ENCODE peak calls at places on chromosomes 4 and X, in four cellular contexts. O is GM23338, D is uterus, Z is hepatocyte. V is an unnamed sample. For H3K4me1, the result is how much of the 10 kb centered on the place peaks cover.

GRCh38 chrX:40104649-40105015 is 6.9 kb upstream of the BCOR start:
- DNase-seq in Z (peak), D (peak), O (no peak), V (peak)

GRCh38 chr4:24210332-24210902 is 320.6 kb upstream of the PPARGC1A start:
- DNase-seq in O (no peak), D (peak), Z (no peak), V (no peak)

GRCh38 chr4:93829531-93830089 is 1.1 kb downstream of the ATOH1 start:
- DNase-seq in O (peak), D (no peak), Z (no peak), V (no peak)

GRCh38 chr4:38590017-38590416 is 74.0 kb upstream of the KLF3 start:
- DNase-seq in D (no peak), O (no peak), Z (no peak), V (no peak)

GRCh38 chr4:4685810-4686209 is 144.0 kb upstream of the STX18 start:
- DNase-seq in Z (no peak), O (no peak), D (no peak), V (no peak)

GRCh38 chr4:96652158-96652557 is 812.3 kb downstream of the PDHA2 start:
- DNase-seq in O (no peak), D (no peak), Z (no peak), V (no peak)

GRCh38 chr4:105415281-105415744 is 58.5 kb downstream of the PPA2 start:
- DNase-seq in O (no peak), Z (no peak), D (no peak), V (no peak)

GRCh38 chr4:172997851-172998250 is 170.8 kb upstream of the GALNT7 start:
- DNase-seq in D (no peak), Z (no peak), O (no peak), V (no peak)

GRCh38 chrX:38861489-38861888 is 60.2 kb downstream of the MID1IP1 start:
- DNase-seq in O (no peak), Z (no peak), D (no peak), V (no peak)

GRCh38 chrX:65451663-65452062 is 82.9 kb downstream of the LAS1L start:
- DNase-seq in O (peak), D (no peak), Z (peak), V (no peak)

GRCh38 chr4:122920473-122920872 is 1.9 kb downstream of the NUDT6 start:
- DNase-seq in Z (no peak), O (no peak), D (no peak), V (no peak)

GRCh38 chr4:86496094-86497060 is 97.7 kb upstream of the PTPN13 start:
- DNase-seq in D (peak), Z (peak), O (peak), V (no peak)

GRCh38 chr4:165799384-165799815 is 73.6 kb upstream of the TLL1 start:
- DNase-seq in Z (no peak), O (no peak), D (no peak), V (no peak)

GRCh38 chr4:147842573-147842972 is 110.7 kb downstream of the ARHGAP10 start:
- DNase-seq in D (no peak), Z (no peak), O (no peak), V (peak)

DNA sequence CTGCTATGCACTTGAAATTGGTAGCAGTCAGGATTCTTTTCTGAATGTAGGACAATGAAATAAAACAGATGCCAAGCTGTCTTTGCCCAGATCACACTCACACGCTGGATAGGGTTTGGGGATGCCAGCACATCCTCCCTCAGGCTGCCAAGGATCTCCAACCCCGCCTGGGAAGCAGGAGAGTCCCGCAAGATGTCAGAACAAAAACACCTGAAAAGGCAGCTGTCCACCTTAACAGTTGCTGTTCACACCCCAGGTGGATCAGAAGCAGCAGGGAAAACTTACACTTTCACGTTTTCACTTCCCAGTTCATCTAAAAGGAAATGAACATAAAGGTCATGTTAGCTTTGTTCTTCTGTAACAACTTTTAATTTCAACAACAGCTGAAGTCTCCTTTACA is 35.7 kb downstream of the TMEM154 start:
- DNase-seq in D (no peak), O (no peak), Z (no peak), V (no peak)
- H3K4me3 ChIP-seq in D (no peak), O (no peak), Z (no peak), V (no peak)

DNA sequence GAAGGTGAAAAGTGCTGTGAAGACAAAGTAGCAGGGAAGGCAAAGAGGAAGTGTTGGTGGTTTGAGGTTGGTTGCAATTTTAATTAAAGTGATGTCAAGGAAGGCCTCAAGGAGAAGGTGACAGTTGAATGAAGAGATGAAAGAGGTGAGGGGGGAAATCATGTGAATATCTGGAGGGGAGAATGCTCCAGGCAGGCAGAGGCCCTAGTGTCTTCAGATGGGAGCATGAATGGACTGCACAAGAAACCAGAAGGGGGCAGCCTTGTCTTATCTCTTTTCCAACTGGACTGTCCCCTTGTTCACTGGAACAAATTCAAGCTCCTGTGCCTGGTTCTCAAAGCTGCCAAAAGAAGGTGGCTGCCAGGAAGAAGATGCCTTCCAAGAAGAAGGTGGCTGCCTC is 68.4 kb downstream of the MAOB start:
- DNase-seq in O (peak), D (no peak), Z (no peak), V (no peak)
- TF ChIP-seq CTCF in O (peak), D (no peak), Z (no peak), V (no peak)

DNA sequence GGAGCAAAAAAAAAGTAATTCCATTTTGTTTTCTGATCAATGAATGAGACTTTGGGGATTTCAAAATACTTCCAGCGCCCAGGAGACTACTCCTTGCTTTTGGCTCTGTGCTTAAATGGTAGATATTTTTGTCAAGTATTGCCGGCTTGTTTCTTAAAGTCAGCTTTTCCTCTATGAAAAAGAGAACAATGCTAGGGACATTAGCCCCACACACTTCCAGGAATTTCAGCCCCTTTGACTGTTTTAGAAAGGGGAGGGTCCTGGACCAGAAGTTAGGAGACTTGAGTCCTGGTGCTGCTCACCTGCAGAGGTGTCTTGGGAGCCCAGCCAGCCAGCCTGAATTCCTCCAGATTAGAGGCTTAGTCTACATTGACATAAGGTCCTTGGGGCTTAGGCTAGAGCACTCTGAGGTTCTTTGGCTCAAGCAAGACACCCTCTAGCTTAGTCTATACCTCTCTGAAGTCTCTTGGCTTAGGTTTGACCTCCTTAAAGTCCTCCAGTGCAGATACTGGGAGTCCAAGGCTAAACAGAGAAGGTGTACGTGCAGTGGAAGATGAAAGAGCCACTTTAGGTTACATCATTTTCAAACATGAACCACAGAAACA is 1.6 kb upstream of the SETD7 start:
- DNase-seq in O (peak), Z (no peak), D (no peak), V (no peak)
- H3K4me1 ChIP-seq in O (under half), Z (under half), D (under half), V (under half)

GRCh38 chr4:17688011-17688441 is 73.6 kb downstream of the MED28 start:
- DNase-seq in D (no peak), O (no peak), Z (no peak), V (no peak)
- H3K4me3 ChIP-seq in D (no peak), O (no peak), Z (no peak), V (no peak)

DNA sequence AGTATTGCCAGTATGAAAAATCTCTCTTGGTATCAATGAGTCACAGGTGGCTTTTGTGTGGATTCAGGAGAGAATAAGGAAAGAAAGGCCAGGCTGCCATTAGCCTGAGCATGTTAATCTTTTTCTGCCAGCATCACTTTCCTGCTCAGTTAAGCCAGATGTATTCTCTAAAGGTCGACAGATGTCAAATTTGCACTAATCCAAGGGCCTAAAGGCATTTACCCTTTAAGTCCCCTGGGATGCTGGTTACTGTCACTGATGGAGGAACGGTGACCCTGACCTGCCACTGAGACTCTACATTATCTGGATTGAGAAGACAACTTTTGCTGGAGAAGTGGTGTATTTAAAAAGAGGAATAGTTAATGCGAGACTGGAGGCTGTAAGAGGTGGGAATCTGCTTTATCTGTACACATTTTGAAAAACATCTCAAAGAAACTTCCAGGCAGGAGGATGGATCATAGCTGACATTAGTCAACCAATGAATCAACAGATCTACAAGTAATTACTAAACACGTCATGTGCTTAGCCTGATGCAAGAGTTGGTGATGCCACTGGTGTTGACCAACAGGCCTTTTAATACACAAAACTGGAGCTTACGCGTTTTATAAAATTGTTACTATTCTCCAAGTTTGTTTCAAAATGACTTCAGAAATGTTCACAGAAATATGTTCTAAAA is 241.4 kb upstream of the ANXA3 start:
- DNase-seq in D (no peak), O (no peak), Z (no peak), V (no peak)
- TF ChIP-seq CTCF in D (no peak), O (no peak), Z (no peak), V (no peak)

DNA sequence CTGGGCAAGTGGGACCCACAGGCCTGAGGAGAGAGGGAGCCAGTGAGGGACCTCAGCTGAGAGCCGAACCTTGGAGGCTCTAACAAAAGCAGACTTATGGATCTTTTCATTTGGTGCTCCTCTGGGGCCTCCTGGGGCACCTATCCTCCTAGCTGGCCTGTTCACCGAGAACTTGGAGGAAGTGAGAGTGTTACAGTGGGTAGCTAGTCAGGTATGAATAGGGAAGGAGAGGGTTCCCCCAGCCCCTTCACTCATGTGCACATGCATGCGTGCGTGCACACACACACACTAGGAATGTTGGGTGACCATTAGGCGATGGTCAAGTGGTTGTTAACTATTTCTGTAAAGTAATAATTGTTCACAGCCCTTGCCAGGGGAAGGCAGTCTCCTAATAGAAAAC is 18.6 kb upstream of the TMEM185A start:
- DNase-seq in O (no peak), Z (no peak), D (no peak), V (no peak)
- H3K4me1 ChIP-seq in O (under half), Z (under half), D (under half), V (under half)

DNA sequence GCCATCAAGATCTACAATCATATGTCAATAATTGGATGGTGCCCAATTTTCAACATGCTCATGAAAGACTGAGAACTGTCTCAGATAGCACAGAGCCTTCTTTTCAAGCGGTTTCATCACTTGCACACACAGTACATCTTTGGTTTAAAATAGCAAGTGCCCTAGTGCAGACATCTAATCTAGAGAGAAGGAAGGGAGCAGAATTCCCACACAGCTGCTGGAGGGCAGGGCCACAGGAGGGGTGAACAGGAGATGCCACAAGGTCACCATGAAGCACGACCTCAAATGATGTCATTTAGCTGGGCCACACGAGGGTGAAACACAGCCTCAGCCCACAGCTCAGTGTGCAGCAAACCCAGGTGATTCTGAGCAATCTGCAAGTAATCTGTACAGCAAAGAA is 24.3 kb downstream of the LEF1 start:
- DNase-seq in Z (no peak), O (no peak), D (no peak), V (no peak)
- H3K4me3 ChIP-seq in Z (no peak), O (no peak), D (no peak), V (no peak)

DNA sequence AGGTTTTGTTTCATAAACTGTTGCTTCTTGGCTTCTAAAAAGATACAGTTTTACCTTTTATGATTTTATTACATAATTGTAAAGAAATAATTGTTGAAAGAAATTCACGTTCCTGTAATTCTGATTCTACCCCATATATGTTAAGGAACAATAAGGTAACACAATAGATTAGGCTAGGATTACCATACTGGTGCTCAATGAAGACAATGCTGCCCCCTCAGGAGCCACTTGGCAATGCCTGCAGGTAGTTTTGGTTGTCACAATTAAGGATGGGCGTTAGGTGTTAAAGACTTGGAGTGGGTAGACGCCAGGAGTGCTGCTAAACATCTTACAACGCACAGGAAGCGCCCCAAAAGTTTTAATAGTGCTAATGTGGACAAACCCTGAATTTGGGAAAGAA is 133.2 kb downstream of the NLGN4X start:
- DNase-seq in D (no peak), O (peak), Z (no peak), V (no peak)
- TF ChIP-seq CTCF in D (no peak), O (peak), Z (no peak), V (no peak)

GRCh38 chr4:140236649-140237160 is 82.7 kb upstream of the MAML3 start:
- DNase-seq in O (no peak), Z (no peak), D (no peak), V (no peak)
- H3K4me1 ChIP-seq in O (under half), Z (under half), D (under half), V (under half)

DNA sequence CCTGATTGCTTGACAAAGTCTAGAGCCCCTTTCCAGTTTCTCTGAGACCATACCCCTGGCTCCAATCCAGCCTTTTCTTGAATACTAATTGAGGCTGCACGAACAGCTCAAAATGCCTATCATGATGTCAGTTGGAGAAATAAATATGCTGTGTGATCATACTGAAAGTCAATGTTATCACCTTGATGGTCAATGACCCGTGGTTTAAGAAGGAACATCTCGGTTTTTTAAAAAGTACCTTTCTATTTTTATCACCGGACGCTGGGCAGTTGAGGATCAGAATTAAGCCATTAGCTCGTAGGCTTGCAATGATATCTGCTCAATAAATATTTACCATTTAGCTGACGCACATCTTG is 883 bp upstream of the WDR44 start:
- DNase-seq in O (no peak), Z (no peak), D (no peak), V (no peak)
- H3K4me3 ChIP-seq in O (peak), Z (peak), D (peak), V (peak)

V was measured in heart left ventricle.